ENCODE peak calls at places on chromosomes 3 and 15, in seven cellular contexts. G is left ventricle myocardium inferior, Q is bronchial epithelial cell, S is neural progenitor cell, Y is brain microvascular endothelial cell, L is esophagus muscularis mucosa, J is GM06990. E is an unnamed sample. For H3K36me3, the result is how much of the 10 kb centered on the place peaks cover.

GRCh38 chr15:78177447-78177873 is 28.3 kb downstream of the IDH3A start:
- DNase-seq in G (peak), Q (peak), S (peak), Y (peak), L (no peak), J (no peak), E (no peak)

GRCh38 chr3:168796339-168796738 is 700.6 kb upstream of the GOLIM4 start:
- DNase-seq in G (no peak), Q (no peak), S (no peak), Y (no peak), L (no peak), J (no peak), E (no peak)

GRCh38 chr3:67083277-67083676 is 85.2 kb downstream of the KBTBD8 start:
- DNase-seq in G (no peak), Q (peak), S (no peak), Y (peak), L (no peak), J (no peak), E (no peak)

GRCh38 chr3:120450914-120451669 is at the start of gene FSTL1:
- DNase-seq in G (peak), Q (no peak), S (peak), Y (no peak), L (no peak), J (no peak), E (peak)

GRCh38 chr15:34691024-34691423 is 63.8 kb downstream of the GJD2 start:
- DNase-seq in G (no peak), Q (peak), S (no peak), Y (peak), L (no peak), J (no peak), E (no peak)

GRCh38 chr3:123783050-123783724 is 100.9 kb downstream of the MYLK start:
- DNase-seq in G (no peak), Q (no peak), S (no peak), Y (no peak), L (peak), J (no peak), E (no peak)

GRCh38 chr3:115989927-115990326 is 366.6 kb downstream of the GAP43 start:
- DNase-seq in G (no peak), Q (peak), S (no peak), Y (peak), L (no peak), J (no peak), E (no peak)

GRCh38 chr3:44685128-44685800 is 27.2 kb upstream of the ZNF502 start:
- DNase-seq in G (peak), Q (peak), S (peak), Y (peak), L (no peak), J (peak), E (peak)

GRCh38 chr15:69297642-69298353 is 914 bp upstream of the PAQR5 start:
- DNase-seq in G (no peak), Q (no peak), S (no peak), Y (no peak), L (no peak), J (no peak), E (peak)

GRCh38 chr15:48759921-48760320 is 50.9 kb downstream of the CEP152 start:
- DNase-seq in G (no peak), Q (peak), S (peak), Y (no peak), L (no peak), J (no peak), E (no peak)

GRCh38 chr15:67506775-67507747 is 13.9 kb upstream of the C15orf61 start:
- DNase-seq in G (no peak), Q (no peak), S (no peak), Y (no peak), L (no peak), J (no peak), E (no peak)

GRCh38 chr3:141482250-141482937 is 4.4 kb upstream of the RASA2 start:
- DNase-seq in G (no peak), Q (peak), S (no peak), Y (peak), L (no peak), J (no peak), E (no peak)

GRCh38 chr3:113097821-113098516 is 107.2 kb downstream of the GTPBP8 start:
- DNase-seq in G (no peak), Q (peak), S (no peak), Y (peak), L (no peak), J (no peak), E (no peak)

GRCh38 chr3:53780171-53780570 is 66.0 kb downstream of the CHDH start:
- DNase-seq in G (no peak), Q (peak), S (no peak), Y (no peak), L (no peak), J (no peak), E (no peak)

GRCh38 chr3:112101946-112102345 is 15.8 kb downstream of the C3orf52 start:
- DNase-seq in G (no peak), Q (peak), S (no peak), Y (peak), L (no peak), J (no peak), E (no peak)

GRCh38 chr15:48062476-48062875 is 58.3 kb upstream of the SLC24A5 start:
- DNase-seq in G (no peak), Q (peak), S (no peak), Y (peak), L (no peak), J (no peak), E (no peak)

GRCh38 chr3:48695113-48695753 is 9.5 kb upstream of the NCKIPSD start:
- DNase-seq in G (peak), Q (peak), S (peak), Y (peak), L (no peak), J (no peak), E (peak)

GRCh38 chr3:182969853-182970252 is 10.5 kb downstream of the DCUN1D1 start:
- DNase-seq in G (no peak), Q (no peak), S (no peak), Y (no peak), L (no peak), J (no peak), E (no peak)

GRCh38 chr3:89859738-89860137 is 752.3 kb downstream of the EPHA3 start:
- DNase-seq in G (no peak), Q (no peak), S (no peak), Y (no peak), L (no peak), J (no peak), E (no peak)

GRCh38 chr3:99674086-99674789 is 35.8 kb downstream of the COL8A1 start:
- DNase-seq in G (no peak), Q (peak), S (no peak), Y (peak), L (no peak), J (no peak), E (no peak)

DNA sequence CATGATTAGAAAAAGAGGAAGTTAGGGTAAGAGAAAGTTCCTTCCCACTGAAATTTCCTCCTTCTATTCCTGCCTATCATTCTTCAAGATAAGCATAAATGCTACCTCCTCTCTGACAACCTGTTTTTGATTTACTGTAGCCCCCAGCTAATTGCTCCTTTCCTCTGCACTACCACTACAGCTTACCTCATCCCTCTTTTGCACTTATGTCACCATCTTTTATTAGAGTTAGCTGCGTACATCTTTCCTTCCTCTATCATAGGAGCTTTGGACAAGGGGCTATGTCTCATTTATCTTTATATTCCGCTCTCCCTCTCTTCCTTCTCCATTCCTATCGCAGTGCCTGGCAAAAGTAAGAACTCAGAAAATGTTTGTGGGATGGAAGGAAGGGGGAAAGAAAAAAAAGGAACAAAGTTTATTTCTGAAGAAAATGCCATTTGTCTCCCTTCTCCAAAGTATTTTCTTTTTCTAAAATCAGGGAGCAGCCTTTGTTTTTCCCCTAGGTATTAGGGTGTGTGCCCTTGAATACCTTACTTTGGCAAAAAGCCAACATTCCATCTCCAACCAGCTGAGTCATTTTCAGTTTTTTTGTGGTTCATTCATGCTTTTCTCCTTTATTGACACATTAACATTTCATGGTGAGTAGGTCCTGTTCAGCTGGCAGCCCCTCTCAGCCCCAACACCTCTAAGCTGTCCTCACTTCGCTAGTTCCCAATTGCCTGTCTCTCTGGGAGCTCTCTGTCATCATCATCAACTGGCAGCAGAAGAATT is 87.6 kb upstream of the SOX2 start:
- DNase-seq in G (no peak), Q (peak), S (peak), Y (no peak), L (no peak), J (no peak), E (no peak)
- H3K4me3 ChIP-seq in G (no peak), Q (no peak), S (no peak), Y (no peak), L (no peak), J (no peak), E (no peak)

DNA sequence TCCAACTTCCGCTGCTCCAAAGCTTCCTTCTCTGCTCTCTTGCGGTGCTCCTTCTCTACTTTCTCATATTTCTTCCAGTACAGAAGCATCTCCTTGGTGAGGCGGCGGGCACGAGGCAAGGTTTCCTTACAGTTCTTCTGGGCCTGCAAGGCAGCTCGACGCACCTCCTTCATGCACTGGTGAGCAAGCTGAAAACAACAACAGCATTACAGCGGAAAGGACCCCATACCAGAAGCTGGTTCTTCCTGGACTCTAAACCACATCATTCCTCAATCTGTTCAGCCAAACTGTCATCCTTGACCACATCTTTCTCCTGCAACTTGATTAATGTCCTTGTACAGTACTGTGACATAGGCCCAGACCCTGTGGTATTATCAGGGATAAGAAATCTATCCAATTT is 36.4 kb downstream of the INO80 start:
- DNase-seq in G (no peak), Q (no peak), S (no peak), Y (no peak), L (no peak), J (no peak), E (no peak)
- H3K36me3 ChIP-seq in G (half or more), Q (under half), S (under half), Y (half or more), L (half or more), J (under half), E (half or more)

GRCh38 chr15:74628949-74629348 is 13.3 kb downstream of the CLK3 start:
- DNase-seq in G (no peak), Q (no peak), S (no peak), Y (no peak), L (no peak), J (no peak), E (no peak)
- H3K4me3 ChIP-seq in G (no peak), Q (no peak), S (no peak), Y (no peak), L (no peak), J (no peak), E (no peak)

DNA sequence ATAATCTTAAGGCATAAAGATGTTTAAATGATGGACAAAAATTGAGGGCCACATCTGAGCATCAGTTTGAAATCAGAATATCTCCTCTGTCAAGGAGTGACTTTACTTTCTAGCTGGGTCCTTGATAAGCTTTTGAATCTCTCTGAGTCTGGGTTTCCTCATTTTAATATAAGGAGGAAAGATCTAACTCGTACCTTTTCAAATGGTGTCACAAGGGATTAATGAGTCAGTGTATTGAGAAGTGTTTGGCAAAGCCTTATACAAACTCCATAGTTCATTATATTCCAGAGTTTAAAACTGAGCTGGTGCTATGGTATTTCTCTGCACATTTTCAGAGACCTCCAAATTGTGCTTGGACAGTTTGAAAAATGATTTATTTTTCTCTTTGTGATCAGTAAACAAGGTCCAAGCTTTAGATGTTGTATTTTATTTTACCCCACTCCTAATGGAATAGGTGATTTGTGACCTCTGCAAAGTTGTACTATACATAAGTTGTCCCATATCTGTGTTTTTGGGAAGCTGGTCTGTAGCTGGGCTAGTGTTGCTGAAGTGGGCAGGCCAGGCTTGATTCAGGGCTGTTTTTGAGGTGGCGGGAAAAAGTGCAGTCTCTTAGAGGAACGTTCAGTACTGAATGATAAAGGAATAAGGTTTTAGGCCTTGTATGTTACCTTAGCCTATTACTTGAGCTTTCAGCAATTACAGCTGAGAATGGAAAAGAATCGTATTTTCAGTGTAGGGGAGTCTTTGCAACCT is 5.6 kb downstream of the FNDC3B start:
- DNase-seq in G (no peak), Q (peak), S (no peak), Y (no peak), L (no peak), J (no peak), E (no peak)
- H3K36me3 ChIP-seq in G (under half), Q (under half), S (under half), Y (under half), L (under half), J (under half), E (under half)

GRCh38 chr15:54816406-54816805 is 380.3 kb downstream of the RSL24D1 start:
- DNase-seq in G (no peak), Q (no peak), S (no peak), Y (no peak), L (no peak), J (no peak), E (no peak)
- H3K4me3 ChIP-seq in G (no peak), Q (no peak), S (no peak), Y (no peak), L (no peak), J (no peak), E (no peak)

GRCh38 chr15:100229181-100230163 is 112.3 kb downstream of the ADAMTS17 start:
- DNase-seq in G (no peak), Q (no peak), S (no peak), Y (no peak), L (no peak), J (no peak), E (no peak)
- H3K36me3 ChIP-seq in G (under half), Q (under half), S (under half), Y (under half), L (under half), J (under half), E (under half)